ENCODE peak calls at places on chromosomes 1 and 21, in four cellular contexts. H, A, E and W are unnamed samples.

GRCh38 chr1:200445213-200445612 is 35.4 kb upstream of the ZNF281 start:
- DNase-seq in H (no peak), A (no peak), E (no peak), W (no peak)

GRCh38 chr1:163076981-163077761 is 8.0 kb downstream of the RGS4 start:
- DNase-seq in H (no peak), A (no peak), E (no peak), W (no peak)

GRCh38 chr21:42300956-42301355 is 14.3 kb downstream of the TFF3 start:
- DNase-seq in H (no peak), A (no peak), E (no peak), W (no peak)

GRCh38 chr1:39762550-39763540 is 8.3 kb downstream of the OXCT2 start:
- DNase-seq in H (no peak), A (no peak), E (no peak), W (no peak)

GRCh38 chr1:103416681-103417318 is 108.7 kb upstream of the RNPC3 start:
- DNase-seq in H (no peak), A (no peak), E (no peak), W (no peak)

GRCh38 chr1:232532901-232533300 is 97.0 kb downstream of the SIPA1L2 start:
- DNase-seq in H (no peak), A (no peak), E (no peak), W (no peak)

GRCh38 chr1:180249725-180250498 is 19.8 kb downstream of the LHX4 start:
- DNase-seq in H (no peak), A (no peak), E (no peak), W (no peak)

GRCh38 chr1:108612496-108612895 is 48.4 kb downstream of the HENMT1 start:
- DNase-seq in H (no peak), A (no peak), E (no peak), W (no peak)

GRCh38 chr21:38773108-38774061 is 32.3 kb upstream of the ETS2 start:
- DNase-seq in H (no peak), A (no peak), E (peak; percentile 34), W (no peak)

GRCh38 chr1:201450721-201451291 is 18.2 kb downstream of the PHLDA3 start:
- DNase-seq in H (no peak), A (no peak), E (no peak), W (peak; percentile 55)

GRCh38 chr1:181518152-181518551 is 34.8 kb downstream of the CACNA1E start:
- DNase-seq in H (no peak), A (no peak), E (no peak), W (no peak)

GRCh38 chr1:27127419-27127818 is 27.5 kb downstream of the SLC9A1 start:
- DNase-seq in H (no peak), A (no peak), E (no peak), W (no peak)

GRCh38 chr1:44620072-44620471 is 54.2 kb downstream of the TMEM53 start:
- DNase-seq in H (no peak), A (no peak), E (no peak), W (no peak)

GRCh38 chr21:46116846-46117585 is 19.1 kb downstream of the COL6A2 start:
- DNase-seq in H (no peak), A (no peak), E (no peak), W (no peak)

GRCh38 chr1:29197590-29197924 is 15.9 kb upstream of the SRSF4 start:
- DNase-seq in H (no peak), A (peak; percentile 44), E (peak; percentile 60), W (peak; percentile 65)

GRCh38 chr1:3473381-3473844 is 18.9 kb downstream of the ARHGEF16 start:
- DNase-seq in H (no peak), A (no peak), E (no peak), W (no peak)

GRCh38 chr1:229075217-229075616 is 195.7 kb upstream of the RAB4A start:
- DNase-seq in H (no peak), A (no peak), E (no peak), W (no peak)

GRCh38 chr1:67840449-67840848 is 7.2 kb upstream of the GNG12 start:
- DNase-seq in H (no peak), A (no peak), E (no peak), W (no peak)

GRCh38 chr1:36099681-36100341 is 11.1 kb downstream of the ADPRS start:
- DNase-seq in H (no peak), A (peak; percentile 87), E (peak; percentile 73), W (peak; percentile 85)

GRCh38 chr1:171717080-171717479 is 24.8 kb downstream of the VAMP4 start:
- DNase-seq in H (no peak), A (no peak), E (no peak), W (no peak)

GRCh38 chr1:102595106-102595505 is 513.2 kb downstream of the COL11A1 start:
- DNase-seq in H (no peak), A (no peak), E (no peak), W (no peak)

GRCh38 chr1:1033731-1034437 is 14.0 kb downstream of the AGRN start:
- DNase-seq in H (no peak), A (no peak), E (no peak), W (no peak)

GRCh38 chr1:21149430-21149861 is 27.3 kb downstream of the EIF4G3 start:
- DNase-seq in H (no peak), A (no peak), E (no peak), W (no peak)

GRCh38 chr1:202684716-202685115 is 25.5 kb downstream of the SYT2 start:
- DNase-seq in H (no peak), A (no peak), E (no peak), W (no peak)

GRCh38 chr1:240329443-240329842 is 237.8 kb downstream of the FMN2 start:
- DNase-seq in H (no peak), A (no peak), E (no peak), W (no peak)

GRCh38 chr1:53285969-53286760 is 41.7 kb downstream of the LRP8 start:
- DNase-seq in H (no peak), A (no peak), E (no peak), W (no peak)

GRCh38 chr1:7317888-7318287 is 453.2 kb upstream of the VAMP3 start:
- DNase-seq in H (no peak), A (no peak), E (no peak), W (no peak)

GRCh38 chr1:220962031-220962751 is 82.9 kb downstream of the HLX start:
- DNase-seq in H (no peak), A (no peak), E (peak; percentile 35), W (no peak)

GRCh38 chr1:90990779-90991178 is 31.1 kb downstream of the ZNF644 start:
- DNase-seq in H (no peak), A (no peak), E (no peak), W (no peak)

GRCh38 chr1:151853411-151853930 is at the start of gene THEM5:
- DNase-seq in H (no peak), A (no peak), E (no peak), W (no peak)

GRCh38 chr1:174534789-174535188 is 87.0 kb downstream of the GPR52 start:
- DNase-seq in H (no peak), A (no peak), E (no peak), W (no peak)

DNA sequence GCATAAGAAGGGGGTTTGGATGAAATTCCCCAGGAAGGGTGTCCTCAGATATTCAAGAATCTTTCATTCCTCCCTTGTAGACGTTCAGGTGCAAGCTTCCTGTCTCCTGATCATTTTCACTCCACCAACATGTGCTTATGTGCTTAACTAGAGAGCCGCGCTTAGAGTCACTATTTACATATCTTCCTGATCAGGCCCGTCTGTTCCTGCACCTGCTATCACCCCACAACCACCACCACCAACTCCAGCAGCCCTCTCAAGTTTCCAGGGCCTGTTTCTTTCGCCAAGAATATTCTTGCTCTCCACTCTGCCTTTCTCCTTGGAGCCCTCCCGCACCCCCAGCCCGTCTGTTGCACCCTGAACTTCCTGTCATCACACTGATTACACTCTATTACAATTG is 113.4 kb downstream of the SPSB1 start:
- DNase-seq in H (no peak), A (no peak), E (no peak), W (no peak)
- TF ChIP-seq FOXK2 in H (no peak), A (no peak), E (no peak), W (no peak)

GRCh38 chr1:23964790-23965740 is 5.4 kb downstream of the PNRC2 start:
- DNase-seq in H (no peak), A (no peak), E (no peak), W (no peak)
- TF ChIP-seq FOXK2 in H (no peak), A (no peak), E (no peak), W (no peak)

GRCh38 chr1:63918395-63918945 is 144.7 kb downstream of the ROR1 start:
- DNase-seq in H (no peak), A (no peak), E (no peak), W (no peak)
- TF ChIP-seq FOXK2 in H (no peak), A (no peak), E (no peak), W (no peak)

DNA sequence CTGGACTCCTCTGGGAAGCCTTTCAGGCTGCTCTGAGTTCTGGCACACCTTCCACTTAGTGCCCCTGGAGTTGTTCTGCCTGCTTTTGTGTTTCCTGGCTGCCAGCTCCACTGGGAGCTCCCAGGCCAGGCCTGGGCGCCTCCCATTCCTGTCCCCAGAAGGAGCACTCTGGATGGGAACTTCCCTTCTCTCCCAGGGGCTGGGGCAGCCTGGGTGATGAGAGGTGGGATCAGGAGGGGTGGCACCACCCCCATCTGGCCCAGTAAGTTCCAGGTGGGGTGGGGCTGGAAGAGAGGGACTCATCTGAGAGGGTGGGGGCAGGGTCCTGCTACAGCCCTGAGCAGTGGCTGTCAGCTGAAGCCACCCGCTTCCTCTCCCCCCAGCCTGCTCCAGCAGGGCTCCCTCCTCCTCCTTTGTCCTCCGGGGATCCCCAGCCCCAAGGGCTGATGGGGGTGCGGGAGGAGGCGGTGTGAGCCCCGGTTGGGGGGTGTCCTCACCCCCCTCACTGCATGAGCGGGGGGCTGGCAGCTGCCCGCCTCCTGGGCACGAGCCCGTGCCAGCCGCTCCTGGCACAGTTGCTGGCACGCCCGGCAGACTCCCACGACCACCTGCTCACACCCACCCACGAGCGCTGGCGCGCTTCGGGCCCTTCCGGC is 4.7 kb downstream of the FOXO6 start:
- DNase-seq in H (peak; percentile 19), A (no peak), E (no peak), W (no peak)
- TF ChIP-seq FOXK2 in H (no peak), A (no peak), E (no peak), W (no peak)